ENCODE peak calls at places on chromosome 3, in seven cellular contexts. One of them, this sample, is unnamed.

GRCh38 chr3:139555249-139555648 is 15.7 kb upstream of the RBP1 start:
- DNase-seq in AG08395: no peak
- DNase-seq in heart left ventricle: no peak
- DNase-seq in AG09319: no peak
- DNase-seq in MCF 10A: peak
- DNase-seq in neural progenitor cell: no peak
- DNase-seq in cerebellar cortex: no peak
- DNase-seq in this sample: no peak

GRCh38 chr3:159616234-159616825 is 372.3 kb upstream of the IL12A start:
- DNase-seq in MCF 10A: peak
- DNase-seq in cerebellar cortex: peak
- DNase-seq in AG08395: peak
- DNase-seq in heart left ventricle: peak
- DNase-seq in AG09319: no peak
- DNase-seq in neural progenitor cell: peak
- DNase-seq in this sample: peak

GRCh38 chr3:196774191-196774820 is 34.6 kb downstream of the PAK2 start:
- DNase-seq in neural progenitor cell: no peak
- DNase-seq in AG08395: no peak
- DNase-seq in cerebellar cortex: no peak
- DNase-seq in AG09319: no peak
- DNase-seq in heart left ventricle: no peak
- DNase-seq in MCF 10A: peak
- DNase-seq in this sample: no peak

GRCh38 chr3:125057186-125057850 is 1.5 kb upstream of the HEG1 start:
- DNase-seq in MCF 10A: peak
- DNase-seq in neural progenitor cell: no peak
- DNase-seq in AG08395: peak
- DNase-seq in heart left ventricle: no peak
- DNase-seq in cerebellar cortex: no peak
- DNase-seq in AG09319: no peak
- DNase-seq in this sample: no peak

GRCh38 chr3:50423543-50423942 is 64.2 kb upstream of the TMEM115 start:
- DNase-seq in neural progenitor cell: no peak
- DNase-seq in AG09319: no peak
- DNase-seq in MCF 10A: no peak
- DNase-seq in AG08395: no peak
- DNase-seq in heart left ventricle: no peak
- DNase-seq in cerebellar cortex: no peak
- DNase-seq in this sample: no peak

GRCh38 chr3:193301441-193301840 is 60.4 kb downstream of the PLAAT1 start:
- DNase-seq in cerebellar cortex: no peak
- DNase-seq in neural progenitor cell: no peak
- DNase-seq in AG09319: no peak
- DNase-seq in heart left ventricle: no peak
- DNase-seq in AG08395: no peak
- DNase-seq in MCF 10A: peak
- DNase-seq in this sample: no peak

GRCh38 chr3:43765417-43766030 is 74.8 kb downstream of the ABHD5 start:
- DNase-seq in MCF 10A: peak
- DNase-seq in heart left ventricle: peak
- DNase-seq in cerebellar cortex: no peak
- DNase-seq in AG08395: peak
- DNase-seq in neural progenitor cell: no peak
- DNase-seq in AG09319: no peak
- DNase-seq in this sample: no peak

GRCh38 chr3:105611304-105612192 is 244.8 kb downstream of the ALCAM start:
- DNase-seq in AG09319: no peak
- DNase-seq in heart left ventricle: no peak
- DNase-seq in AG08395: no peak
- DNase-seq in MCF 10A: no peak
- DNase-seq in cerebellar cortex: no peak
- DNase-seq in neural progenitor cell: no peak
- DNase-seq in this sample: no peak

GRCh38 chr3:119562307-119562961 is 3.0 kb upstream of the CD80 start:
- DNase-seq in heart left ventricle: peak
- DNase-seq in cerebellar cortex: no peak
- DNase-seq in AG08395: no peak
- DNase-seq in MCF 10A: no peak
- DNase-seq in AG09319: no peak
- DNase-seq in neural progenitor cell: no peak
- DNase-seq in this sample: no peak

GRCh38 chr3:114058646-114059045 is 2.1 kb downstream of the QTRT2 start:
- DNase-seq in heart left ventricle: no peak
- DNase-seq in AG08395: no peak
- DNase-seq in MCF 10A: no peak
- DNase-seq in AG09319: no peak
- DNase-seq in cerebellar cortex: no peak
- DNase-seq in neural progenitor cell: no peak
- DNase-seq in this sample: no peak

GRCh38 chr3:153169793-153170386 is 7.9 kb downstream of the RAP2B start:
- DNase-seq in cerebellar cortex: no peak
- DNase-seq in AG08395: no peak
- DNase-seq in neural progenitor cell: no peak
- DNase-seq in AG09319: no peak
- DNase-seq in heart left ventricle: no peak
- DNase-seq in MCF 10A: no peak
- DNase-seq in this sample: no peak

GRCh38 chr3:126083511-126083912 is 412 bp downstream of the SLC41A3 start:
- DNase-seq in heart left ventricle: peak
- DNase-seq in neural progenitor cell: peak
- DNase-seq in MCF 10A: peak
- DNase-seq in AG08395: peak
- DNase-seq in cerebellar cortex: no peak
- DNase-seq in AG09319: no peak
- DNase-seq in this sample: no peak

GRCh38 chr3:53293867-53294266 is 38.0 kb upstream of the TKT start:
- DNase-seq in heart left ventricle: no peak
- DNase-seq in cerebellar cortex: no peak
- DNase-seq in AG09319: no peak
- DNase-seq in neural progenitor cell: no peak
- DNase-seq in AG08395: no peak
- DNase-seq in MCF 10A: no peak
- DNase-seq in this sample: no peak

GRCh38 chr3:26307805-26308204 is 314.8 kb upstream of the LRRC3B start:
- DNase-seq in AG09319: no peak
- DNase-seq in cerebellar cortex: no peak
- DNase-seq in AG08395: no peak
- DNase-seq in neural progenitor cell: no peak
- DNase-seq in MCF 10A: no peak
- DNase-seq in heart left ventricle: no peak
- DNase-seq in this sample: no peak

GRCh38 chr3:71585891-71586809 is 2.6 kb upstream of the FOXP1 start:
- DNase-seq in heart left ventricle: no peak
- DNase-seq in neural progenitor cell: peak
- DNase-seq in MCF 10A: peak
- DNase-seq in cerebellar cortex: peak
- DNase-seq in AG08395: no peak
- DNase-seq in AG09319: no peak
- DNase-seq in this sample: no peak

GRCh38 chr3:126107960-126108688 is 24.2 kb upstream of the SLC41A3 start:
- DNase-seq in heart left ventricle: no peak
- DNase-seq in cerebellar cortex: no peak
- DNase-seq in AG08395: no peak
- DNase-seq in MCF 10A: no peak
- DNase-seq in neural progenitor cell: no peak
- DNase-seq in AG09319: no peak
- DNase-seq in this sample: no peak

GRCh38 chr3:50136714-50137405 is 18.3 kb upstream of the SEMA3F start:
- DNase-seq in neural progenitor cell: no peak
- DNase-seq in heart left ventricle: no peak
- DNase-seq in AG08395: no peak
- DNase-seq in MCF 10A: no peak
- DNase-seq in cerebellar cortex: no peak
- DNase-seq in AG09319: no peak
- DNase-seq in this sample: no peak

GRCh38 chr3:134054231-134054630 is 24.5 kb upstream of the SLCO2A1 start:
- DNase-seq in heart left ventricle: no peak
- DNase-seq in MCF 10A: no peak
- DNase-seq in neural progenitor cell: no peak
- DNase-seq in AG08395: no peak
- DNase-seq in cerebellar cortex: no peak
- DNase-seq in AG09319: no peak
- DNase-seq in this sample: no peak

GRCh38 chr3:40192628-40193027 is 116.9 kb upstream of the EIF1B start:
- DNase-seq in MCF 10A: no peak
- DNase-seq in neural progenitor cell: peak
- DNase-seq in heart left ventricle: no peak
- DNase-seq in AG09319: no peak
- DNase-seq in AG08395: no peak
- DNase-seq in cerebellar cortex: no peak
- DNase-seq in this sample: no peak

GRCh38 chr3:69012111-69012835 is 1.2 kb downstream of the EOGT start:
- DNase-seq in MCF 10A: peak
- DNase-seq in heart left ventricle: peak
- DNase-seq in AG08395: peak
- DNase-seq in AG09319: peak
- DNase-seq in neural progenitor cell: no peak
- DNase-seq in cerebellar cortex: peak
- DNase-seq in this sample: peak

GRCh38 chr3:14119651-14120050 is 5.0 kb downstream of the CHCHD4 start:
- DNase-seq in neural progenitor cell: no peak
- DNase-seq in AG08395: no peak
- DNase-seq in MCF 10A: no peak
- DNase-seq in cerebellar cortex: no peak
- DNase-seq in AG09319: no peak
- DNase-seq in heart left ventricle: no peak
- DNase-seq in this sample: no peak

GRCh38 chr3:177591371-177591770 is 394.1 kb upstream of the TBL1XR1 start:
- DNase-seq in AG08395: no peak
- DNase-seq in MCF 10A: peak
- DNase-seq in AG09319: no peak
- DNase-seq in cerebellar cortex: peak
- DNase-seq in neural progenitor cell: no peak
- DNase-seq in heart left ventricle: peak
- DNase-seq in this sample: no peak

GRCh38 chr3:159234306-159234705 is 432.5 kb downstream of the MFSD1 start:
- DNase-seq in heart left ventricle: no peak
- DNase-seq in MCF 10A: peak
- DNase-seq in AG09319: peak
- DNase-seq in AG08395: no peak
- DNase-seq in neural progenitor cell: no peak
- DNase-seq in cerebellar cortex: no peak
- DNase-seq in this sample: no peak

GRCh38 chr3:18847583-18848197 is 300.6 kb upstream of the KCNH8 start:
- DNase-seq in cerebellar cortex: peak
- DNase-seq in heart left ventricle: no peak
- DNase-seq in AG09319: no peak
- DNase-seq in MCF 10A: peak
- DNase-seq in neural progenitor cell: peak
- DNase-seq in AG08395: no peak
- DNase-seq in this sample: no peak

This sample was measured in heart right ventricle.